ENCODE peak calls at places on chromosomes 1 and 21, in nine cellular contexts. V is Peyer's patch, K is left lung, S is neuronal stem cell, Y is pancreas, F is BE2C, P is adrenal gland, U is HAP-1, A is cardiac muscle cell. D is an unnamed sample.

GRCh38 chr1:21706151-21706835 is 37.1 kb upstream of the RAP1GAP start:
- DNase-seq in V (no peak), K (no peak), S (peak; percentile 31), Y (no peak), F (no peak), P (peak; percentile 35), U (peak; percentile 57), A (peak; percentile 30), D (no peak)

GRCh38 chr1:40030528-40031135 is 9.9 kb upstream of the CAP1 start:
- DNase-seq in V (no peak), K (no peak), S (no peak), Y (no peak), F (no peak), P (no peak), U (no peak), A (peak; percentile 57), D (no peak)

GRCh38 chr1:177629526-177629925 is 340.3 kb downstream of the SEC16B start:
- DNase-seq in V (no peak), K (no peak), S (no peak), Y (no peak), F (no peak), P (no peak), U (no peak), A (peak; percentile 37), D (no peak)

GRCh38 chr21:32184485-32184884 is 94.4 kb downstream of the MIS18A start:
- DNase-seq in V (no peak), K (no peak), S (no peak), Y (no peak), F (no peak), P (no peak), U (no peak), A (no peak), D (no peak)

GRCh38 chr1:204439976-204440375 is 28.4 kb upstream of the PPP1R15B start:
- DNase-seq in V (no peak), K (no peak), S (no peak), Y (no peak), F (no peak), P (peak; percentile 30), U (no peak), A (no peak), D (peak; percentile 73)

GRCh38 chr1:163013826-163014600 is 55.1 kb upstream of the RGS4 start:
- DNase-seq in V (no peak), K (no peak), S (no peak), Y (no peak), F (no peak), P (no peak), U (no peak), A (no peak), D (no peak)

GRCh38 chr1:10429868-10430215 is 391 bp upstream of the CENPS start:
- DNase-seq in V (peak; percentile 30), K (no peak), S (no peak), Y (no peak), F (no peak), P (peak; percentile 21), U (no peak), A (peak; percentile 41), D (no peak)

GRCh38 chr1:156623946-156624813 is 5.0 kb downstream of the HAPLN2 start:
- DNase-seq in V (no peak), K (peak; percentile 81), S (peak; percentile 65), Y (peak; percentile 81), F (peak; percentile 82), P (peak; percentile 50), U (peak; percentile 54), A (peak; percentile 59), D (peak; percentile 80)

GRCh38 chr1:156615946-156616345 is 3.3 kb upstream of the HAPLN2 start:
- DNase-seq in V (no peak), K (no peak), S (no peak), Y (no peak), F (no peak), P (no peak), U (no peak), A (no peak), D (no peak)

GRCh38 chr1:37479255-37480124 is 5.1 kb downstream of the ZC3H12A start:
- DNase-seq in V (peak; percentile 94), K (peak; percentile 96), S (no peak), Y (peak; percentile 93), F (no peak), P (peak; percentile 95), U (no peak), A (peak; percentile 85), D (peak; percentile 86)

GRCh38 chr1:111911036-111911435 is 78.4 kb downstream of the KCND3 start:
- DNase-seq in V (no peak), K (no peak), S (no peak), Y (no peak), F (no peak), P (no peak), U (peak; percentile 51), A (no peak), D (no peak)

GRCh38 chr1:12554521-12555305 is 63.3 kb downstream of the DHRS3 start:
- DNase-seq in V (no peak), K (peak; percentile 61), S (no peak), Y (no peak), F (no peak), P (no peak), U (no peak), A (no peak), D (no peak)

GRCh38 chr1:25562101-25562927 is 18.9 kb downstream of the LDLRAP1 start:
- DNase-seq in V (peak; percentile 94), K (peak; percentile 60), S (no peak), Y (no peak), F (no peak), P (peak; percentile 17), U (no peak), A (no peak), D (no peak)

GRCh38 chr1:201536542-201536941 is 2.4 kb upstream of the NAV1 start:
- DNase-seq in V (no peak), K (no peak), S (no peak), Y (no peak), F (no peak), P (peak; percentile 17), U (no peak), A (peak; percentile 75), D (no peak)

GRCh38 chr1:13794231-13795187 is 94.5 kb downstream of the PRDM2 start:
- DNase-seq in V (no peak), K (no peak), S (no peak), Y (no peak), F (no peak), P (no peak), U (no peak), A (no peak), D (no peak)

GRCh38 chr1:27970401-27970800 is 10.6 kb downstream of the XKR8 start:
- DNase-seq in V (no peak), K (no peak), S (no peak), Y (no peak), F (no peak), P (peak; percentile 33), U (no peak), A (peak; percentile 78), D (peak; percentile 65)

DNA sequence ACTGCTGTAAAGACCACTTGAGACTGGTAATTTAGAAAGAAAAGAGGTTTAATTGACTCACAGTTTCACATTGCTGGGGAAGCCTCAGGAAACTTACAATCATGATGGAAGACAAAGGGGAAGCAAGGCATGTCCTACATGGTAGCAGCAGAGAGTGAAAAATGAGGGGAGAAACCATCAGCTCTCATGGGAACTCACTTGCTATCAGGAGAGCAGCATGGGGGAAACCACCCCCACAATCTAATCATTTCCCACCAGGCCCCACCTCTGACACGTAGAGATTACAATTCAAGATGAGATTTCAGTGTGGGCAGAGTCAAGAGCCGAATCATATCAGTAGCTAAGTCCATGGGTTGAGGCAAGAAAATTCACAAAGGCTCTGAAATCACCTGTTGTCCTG is 23.8 kb upstream of the LYPD8 start:
- DNase-seq in V (no peak), K (no peak), S (no peak), Y (no peak), F (no peak), P (no peak), U (no peak), A (no peak), D (no peak)
- H3K9me3 ChIP-seq in V (no peaks in the 10 kb centered on the region), K (no peaks in the 10 kb centered on the region), S (no peaks in the 10 kb centered on the region), Y (no peaks in the 10 kb centered on the region), F (no peaks in the 10 kb centered on the region), P (no peaks in the 10 kb centered on the region), U (no peaks in the 10 kb centered on the region), A (no peaks in the 10 kb centered on the region), D (peaks cover 6% of the 10 kb centered on the region)

DNA sequence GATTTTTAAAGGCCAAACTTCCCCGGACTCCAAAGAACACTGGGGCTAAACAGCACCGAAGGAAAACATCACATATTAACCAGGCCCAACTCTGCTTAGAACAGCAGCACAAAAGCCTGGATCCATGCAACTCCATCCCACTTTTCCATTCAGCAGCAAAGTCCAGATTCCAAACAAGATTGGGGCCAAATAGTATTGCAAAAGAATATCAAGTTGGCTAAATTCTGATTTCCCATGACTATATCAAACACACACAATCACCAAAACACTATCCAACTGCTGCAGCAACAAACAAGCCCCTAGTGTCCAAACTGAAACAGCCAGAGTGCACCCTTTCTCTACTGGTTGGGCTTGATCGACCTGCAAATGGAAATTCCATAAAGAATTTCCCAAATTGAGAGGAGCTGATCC is 19.4 kb upstream of the TMEM125 start:
- DNase-seq in V (no peak), K (no peak), S (no peak), Y (no peak), F (no peak), P (no peak), U (no peak), A (no peak), D (no peak)
- H3K9me3 ChIP-seq in V (no peaks in the 10 kb centered on the region), K (no peaks in the 10 kb centered on the region), S (peaks cover 13% of the 10 kb centered on the region), Y (no peaks in the 10 kb centered on the region), F (no peaks in the 10 kb centered on the region), P (no peaks in the 10 kb centered on the region), U (peaks cover 18% of the 10 kb centered on the region), A (no peaks in the 10 kb centered on the region), D (no peaks in the 10 kb centered on the region)

GRCh38 chr1:85584923-85585322 is 4.4 kb downstream of the CCN1 start:
- DNase-seq in V (no peak), K (no peak), S (no peak), Y (no peak), F (no peak), P (no peak), U (peak; percentile 28), A (peak; percentile 73), D (no peak)
- H3K9me3 ChIP-seq in V (no peaks in the 10 kb centered on the region), K (no peaks in the 10 kb centered on the region), S (peaks cover 14% of the 10 kb centered on the region), Y (no peaks in the 10 kb centered on the region), F (no peaks in the 10 kb centered on the region), P (no peaks in the 10 kb centered on the region), U (no peaks in the 10 kb centered on the region), A (no peaks in the 10 kb centered on the region), D (peaks cover 2% of the 10 kb centered on the region)

GRCh38 chr1:214066190-214066589 is 78.4 kb downstream of the PROX1 start:
- DNase-seq in V (no peak), K (no peak), S (no peak), Y (no peak), F (no peak), P (no peak), U (no peak), A (no peak), D (no peak)

GRCh38 chr1:214067853-214068703 is 80.3 kb downstream of the PROX1 start:
- DNase-seq in V (no peak), K (no peak), S (no peak), Y (no peak), F (no peak), P (no peak), U (no peak), A (no peak), D (no peak)

GRCh38 chr1:214072758-214073157 is 85.0 kb downstream of the PROX1 start:
- DNase-seq in V (no peak), K (no peak), S (no peak), Y (no peak), F (no peak), P (no peak), U (no peak), A (no peak), D (no peak)

GRCh38 chr1:214071469-214071868 is 83.7 kb downstream of the PROX1 start:
- DNase-seq in V (no peak), K (no peak), S (no peak), Y (no peak), F (no peak), P (no peak), U (no peak), A (no peak), D (no peak)

GRCh38 chr1:214068979-214069378 is 81.2 kb downstream of the PROX1 start:
- DNase-seq in V (no peak), K (no peak), S (no peak), Y (no peak), F (no peak), P (no peak), U (no peak), A (no peak), D (no peak)
- H3K9me3 ChIP-seq in V (no peaks in the 10 kb centered on the region), K (no peaks in the 10 kb centered on the region), S (no peaks in the 10 kb centered on the region), Y (no peaks in the 10 kb centered on the region), F (no peaks in the 10 kb centered on the region), P (no peaks in the 10 kb centered on the region), U (no peaks in the 10 kb centered on the region), A (no peaks in the 10 kb centered on the region), D (no peaks in the 10 kb centered on the region)